ENCODE peak calls at places on chromosomes 3 and 15, in six cellular contexts. S, W, J, C, D and M are unnamed samples.

GRCh38 chr3:113174806-113175490 is 36.4 kb upstream of the BOC start:
- DNase-seq in S (no peak), W (peak; percentile 26), J (no peak), C (no peak), D (peak; percentile 59), M (peak; percentile 83)

GRCh38 chr15:63420333-63420741 is 38.7 kb upstream of the CA12 start:
- DNase-seq in S (no peak), W (no peak), J (no peak), C (no peak), D (no peak), M (no peak)

GRCh38 chr3:107392549-107393165 is 15.4 kb downstream of the CCDC54 start:
- DNase-seq in S (no peak), W (peak; percentile 33), J (no peak), C (no peak), D (peak; percentile 62), M (peak; percentile 44)

GRCh38 chr3:184241141-184241446 is 7.7 kb downstream of the ALG3 start:
- DNase-seq in S (no peak), W (no peak), J (no peak), C (no peak), D (no peak), M (no peak)

GRCh38 chr3:53170325-53171108 is 9.5 kb downstream of the PRKCD start:
- DNase-seq in S (no peak), W (no peak), J (no peak), C (no peak), D (no peak), M (no peak)

GRCh38 chr3:154059798-154060197 is 61.4 kb upstream of the ARHGEF26 start:
- DNase-seq in S (no peak), W (peak; percentile 3), J (no peak), C (no peak), D (no peak), M (no peak)

GRCh38 chr15:93044301-93045190 is 44.5 kb downstream of the RGMA start:
- DNase-seq in S (no peak), W (no peak), J (no peak), C (no peak), D (no peak), M (no peak)

GRCh38 chr3:81741214-81741613 is 20.2 kb downstream of the GBE1 start:
- DNase-seq in S (no peak), W (no peak), J (no peak), C (no peak), D (no peak), M (no peak)

GRCh38 chr3:184335661-184336483 is 1.5 kb upstream of the FAM131A start:
- DNase-seq in S (peak; percentile 90), W (peak; percentile 92), J (peak; percentile 91), C (peak; percentile 92), D (peak; percentile 91), M (peak; percentile 75)

GRCh38 chr3:65961733-65962132 is 77.0 kb downstream of the MAGI1 start:
- DNase-seq in S (no peak), W (no peak), J (no peak), C (no peak), D (no peak), M (no peak)

GRCh38 chr3:31014317-31015040 is 120.0 kb upstream of the GADL1 start:
- DNase-seq in S (no peak), W (peak; percentile 32), J (no peak), C (no peak), D (peak; percentile 33), M (no peak)

GRCh38 chr15:89837830-89838178 is 23.2 kb upstream of the ANPEP start:
- DNase-seq in S (no peak), W (no peak), J (no peak), C (peak; percentile 36), D (no peak), M (no peak)

GRCh38 chr3:148093758-148094157 is 603.9 kb upstream of the AGTR1 start:
- DNase-seq in S (no peak), W (no peak), J (no peak), C (no peak), D (no peak), M (no peak)

GRCh38 chr3:132222868-132223538 is 94.2 kb upstream of the ACP3 start:
- DNase-seq in S (peak; percentile 23), W (no peak), J (no peak), C (no peak), D (no peak), M (no peak)

GRCh38 chr3:44762170-44762677 is 630 bp downstream of the KIF15 start:
- DNase-seq in S (no peak), W (peak; percentile 14), J (no peak), C (no peak), D (peak; percentile 11), M (no peak)

GRCh38 chr3:123401836-123402530 is 46.9 kb downstream of the ADCY5 start:
- DNase-seq in S (peak; percentile 65), W (no peak), J (no peak), C (no peak), D (no peak), M (no peak)

GRCh38 chr15:80264031-80264430 is 12.0 kb upstream of the CTXND1 start:
- DNase-seq in S (no peak), W (peak; percentile 38), J (no peak), C (peak; percentile 8), D (peak; percentile 29), M (no peak)

GRCh38 chr3:66165679-66166078 is 55.1 kb upstream of the SLC25A26 start:
- DNase-seq in S (no peak), W (no peak), J (no peak), C (no peak), D (no peak), M (no peak)

GRCh38 chr3:159773706-159774105 is 214.9 kb upstream of the IL12A start:
- DNase-seq in S (no peak), W (no peak), J (no peak), C (no peak), D (no peak), M (no peak)

GRCh38 chr3:29186131-29186599 is 94.7 kb upstream of the RBMS3 start:
- DNase-seq in S (no peak), W (peak; percentile 58), J (no peak), C (no peak), D (peak; percentile 63), M (peak; percentile 71)